ENCODE peak calls at places on chromosomes 11 and 22, in four cellular contexts. One of them, this sample, is unnamed.

GRCh38 chr11:107682182-107682971 is 29.5 kb downstream of the SLN start:
- DNase-seq in dorsolateral prefrontal cortex: no peak
- DNase-seq in HEK293T: no peak
- DNase-seq in activated CD8-positive, alpha-beta memory T cell treated with anti-CD3 and anti-CD28 coated beads for 48 hours: no peak
- DNase-seq in this sample: no peak

GRCh38 chr22:46115388-46115678 is 35.0 kb upstream of the PPARA start:
- DNase-seq in dorsolateral prefrontal cortex: no peak
- DNase-seq in HEK293T: no peak
- DNase-seq in activated CD8-positive, alpha-beta memory T cell treated with anti-CD3 and anti-CD28 coated beads for 48 hours: no peak
- DNase-seq in this sample: no peak

GRCh38 chr22:39388261-39389011 is 11.1 kb upstream of the TAB1 start:
- DNase-seq in dorsolateral prefrontal cortex: peak; percentile 87
- DNase-seq in HEK293T: peak; percentile 100
- DNase-seq in activated CD8-positive, alpha-beta memory T cell treated with anti-CD3 and anti-CD28 coated beads for 48 hours: peak; percentile 27
- DNase-seq in this sample: peak; percentile 95

GRCh38 chr22:23155831-23156230 is 10.6 kb downstream of the RAB36 start:
- DNase-seq in dorsolateral prefrontal cortex: no peak
- DNase-seq in HEK293T: no peak
- DNase-seq in activated CD8-positive, alpha-beta memory T cell treated with anti-CD3 and anti-CD28 coated beads for 48 hours: no peak
- DNase-seq in this sample: no peak

GRCh38 chr11:131899954-131900580 is 529.7 kb downstream of the NTM start:
- DNase-seq in dorsolateral prefrontal cortex: no peak
- DNase-seq in HEK293T: no peak
- DNase-seq in activated CD8-positive, alpha-beta memory T cell treated with anti-CD3 and anti-CD28 coated beads for 48 hours: no peak
- DNase-seq in this sample: no peak

GRCh38 chr11:60872952-60873524 is 5.7 kb downstream of the ZP1 start:
- DNase-seq in dorsolateral prefrontal cortex: no peak
- DNase-seq in HEK293T: no peak
- DNase-seq in activated CD8-positive, alpha-beta memory T cell treated with anti-CD3 and anti-CD28 coated beads for 48 hours: no peak
- DNase-seq in this sample: peak; percentile 54

GRCh38 chr22:27220349-27220748 is 563.0 kb downstream of the MIAT start:
- DNase-seq in dorsolateral prefrontal cortex: peak; percentile 67
- DNase-seq in HEK293T: no peak
- DNase-seq in activated CD8-positive, alpha-beta memory T cell treated with anti-CD3 and anti-CD28 coated beads for 48 hours: no peak
- DNase-seq in this sample: no peak

GRCh38 chr11:71206186-71206585 is 46.2 kb downstream of the SHANK2 start:
- DNase-seq in dorsolateral prefrontal cortex: no peak
- DNase-seq in HEK293T: no peak
- DNase-seq in activated CD8-positive, alpha-beta memory T cell treated with anti-CD3 and anti-CD28 coated beads for 48 hours: no peak
- DNase-seq in this sample: no peak

GRCh38 chr11:95378106-95378505 is 147.1 kb upstream of the SESN3 start:
- DNase-seq in dorsolateral prefrontal cortex: no peak
- DNase-seq in HEK293T: no peak
- DNase-seq in activated CD8-positive, alpha-beta memory T cell treated with anti-CD3 and anti-CD28 coated beads for 48 hours: no peak
- DNase-seq in this sample: no peak

GRCh38 chr11:59141673-59142460 is 789 bp upstream of the FAM111A start:
- DNase-seq in dorsolateral prefrontal cortex: no peak
- DNase-seq in HEK293T: no peak
- DNase-seq in activated CD8-positive, alpha-beta memory T cell treated with anti-CD3 and anti-CD28 coated beads for 48 hours: no peak
- DNase-seq in this sample: no peak

GRCh38 chr22:19147193-19147780 is 2.8 kb downstream of the GSC2 start:
- DNase-seq in dorsolateral prefrontal cortex: no peak
- DNase-seq in HEK293T: no peak
- DNase-seq in activated CD8-positive, alpha-beta memory T cell treated with anti-CD3 and anti-CD28 coated beads for 48 hours: no peak
- DNase-seq in this sample: no peak

GRCh38 chr11:2579315-2580060 is 120.3 kb downstream of the KCNQ1OT1 start:
- DNase-seq in dorsolateral prefrontal cortex: peak; percentile 23
- DNase-seq in HEK293T: no peak
- DNase-seq in activated CD8-positive, alpha-beta memory T cell treated with anti-CD3 and anti-CD28 coated beads for 48 hours: no peak
- DNase-seq in this sample: peak; percentile 15

GRCh38 chr11:125350206-125351044 is 145.6 kb downstream of the FEZ1 start:
- DNase-seq in dorsolateral prefrontal cortex: no peak
- DNase-seq in HEK293T: no peak
- DNase-seq in activated CD8-positive, alpha-beta memory T cell treated with anti-CD3 and anti-CD28 coated beads for 48 hours: no peak
- DNase-seq in this sample: no peak

GRCh38 chr11:77175869-77176539 is 48.0 kb downstream of the MYO7A start:
- DNase-seq in dorsolateral prefrontal cortex: no peak
- DNase-seq in HEK293T: no peak
- DNase-seq in activated CD8-positive, alpha-beta memory T cell treated with anti-CD3 and anti-CD28 coated beads for 48 hours: no peak
- DNase-seq in this sample: no peak

GRCh38 chr11:17605736-17606135 is 58.7 kb downstream of the OTOG start:
- DNase-seq in dorsolateral prefrontal cortex: no peak
- DNase-seq in HEK293T: no peak
- DNase-seq in activated CD8-positive, alpha-beta memory T cell treated with anti-CD3 and anti-CD28 coated beads for 48 hours: no peak
- DNase-seq in this sample: no peak

GRCh38 chr11:25927391-25927790 is 404.5 kb upstream of the ANO3 start:
- DNase-seq in dorsolateral prefrontal cortex: no peak
- DNase-seq in HEK293T: no peak
- DNase-seq in activated CD8-positive, alpha-beta memory T cell treated with anti-CD3 and anti-CD28 coated beads for 48 hours: no peak
- DNase-seq in this sample: no peak

GRCh38 chr11:131511794-131512193 is 141.4 kb downstream of the NTM start:
- DNase-seq in dorsolateral prefrontal cortex: no peak
- DNase-seq in HEK293T: peak; percentile 26
- DNase-seq in activated CD8-positive, alpha-beta memory T cell treated with anti-CD3 and anti-CD28 coated beads for 48 hours: no peak
- DNase-seq in this sample: no peak

GRCh38 chr11:376531-377173 is 7.4 kb downstream of the B4GALNT4 start:
- DNase-seq in dorsolateral prefrontal cortex: no peak
- DNase-seq in HEK293T: no peak
- DNase-seq in activated CD8-positive, alpha-beta memory T cell treated with anti-CD3 and anti-CD28 coated beads for 48 hours: no peak
- DNase-seq in this sample: no peak

GRCh38 chr22:41398921-41399320 is 17.2 kb downstream of the TEF start:
- DNase-seq in dorsolateral prefrontal cortex: no peak
- DNase-seq in HEK293T: no peak
- DNase-seq in activated CD8-positive, alpha-beta memory T cell treated with anti-CD3 and anti-CD28 coated beads for 48 hours: no peak
- DNase-seq in this sample: no peak

GRCh38 chr11:106391771-106392412 is 314.4 kb downstream of the AASDHPPT start:
- DNase-seq in dorsolateral prefrontal cortex: no peak
- DNase-seq in HEK293T: no peak
- DNase-seq in activated CD8-positive, alpha-beta memory T cell treated with anti-CD3 and anti-CD28 coated beads for 48 hours: no peak
- DNase-seq in this sample: no peak

GRCh38 chr22:22666307-22667091 is 22.1 kb downstream of the GGTLC2 start:
- DNase-seq in dorsolateral prefrontal cortex: no peak
- DNase-seq in HEK293T: peak; percentile 52
- DNase-seq in activated CD8-positive, alpha-beta memory T cell treated with anti-CD3 and anti-CD28 coated beads for 48 hours: no peak
- DNase-seq in this sample: peak; percentile 73

GRCh38 chr22:45905924-45906865 is 70.8 kb downstream of the WNT7B start:
- DNase-seq in dorsolateral prefrontal cortex: no peak
- DNase-seq in HEK293T: no peak
- DNase-seq in activated CD8-positive, alpha-beta memory T cell treated with anti-CD3 and anti-CD28 coated beads for 48 hours: no peak
- DNase-seq in this sample: no peak

GRCh38 chr11:95230054-95231034 is 658 bp downstream of the SESN3 start:
- DNase-seq in dorsolateral prefrontal cortex: no peak
- DNase-seq in HEK293T: peak; percentile 39
- DNase-seq in activated CD8-positive, alpha-beta memory T cell treated with anti-CD3 and anti-CD28 coated beads for 48 hours: no peak
- DNase-seq in this sample: peak; percentile 40

GRCh38 chr11:5596611-5597201 is at the start of gene TRIM6:
- DNase-seq in dorsolateral prefrontal cortex: no peak
- DNase-seq in HEK293T: peak; percentile 39
- DNase-seq in activated CD8-positive, alpha-beta memory T cell treated with anti-CD3 and anti-CD28 coated beads for 48 hours: no peak
- DNase-seq in this sample: no peak

GRCh38 chr11:111672949-111673348 is 70.7 kb downstream of the SIK2 start:
- DNase-seq in dorsolateral prefrontal cortex: no peak
- DNase-seq in HEK293T: no peak
- DNase-seq in activated CD8-positive, alpha-beta memory T cell treated with anti-CD3 and anti-CD28 coated beads for 48 hours: no peak
- DNase-seq in this sample: no peak

GRCh38 chr11:119144825-119145476 is 3.9 kb upstream of the ABCG4 start:
- DNase-seq in dorsolateral prefrontal cortex: peak; percentile 54
- DNase-seq in HEK293T: peak; percentile 87
- DNase-seq in activated CD8-positive, alpha-beta memory T cell treated with anti-CD3 and anti-CD28 coated beads for 48 hours: no peak
- DNase-seq in this sample: peak; percentile 51

This sample was measured in Peyer's patch.